ENCODE peak calls at places on chromosomes 6 and 20, in five cellular contexts. C is K562, R is adrenal gland, D is heart left ventricle, A is stomach. B is an unnamed sample.

GRCh38 chr20:54200487-54201267 is 7.2 kb upstream of the PFDN4 start:
- DNase-seq in C (no peak), R (no peak), D (no peak), A (no peak), B (no peak)

GRCh38 chr6:39430968-39431523 is 108.5 kb upstream of the KCNK16 start:
- DNase-seq in C (no peak), R (no peak), D (peak), A (peak), B (peak)

GRCh38 chr6:89044988-89045387 is 35.6 kb upstream of the PNRC1 start:
- DNase-seq in C (no peak), R (peak), D (peak), A (peak), B (no peak)

GRCh38 chr20:36093025-36093803 is 61.3 kb upstream of the EPB41L1 start:
- DNase-seq in C (peak), R (peak), D (peak), A (peak), B (peak)

GRCh38 chr20:4944518-4944917 is 56.8 kb downstream of the SLC23A2 start:
- DNase-seq in C (no peak), R (peak), D (no peak), A (no peak), B (no peak)

GRCh38 chr6:138485005-138485545 is 14.2 kb downstream of the NHSL1 start:
- DNase-seq in C (no peak), R (no peak), D (no peak), A (no peak), B (no peak)

GRCh38 chr20:24814556-24815195 is 134.4 kb upstream of the CST7 start:
- DNase-seq in C (no peak), R (no peak), D (no peak), A (no peak), B (no peak)

GRCh38 chr20:23868321-23868720 is 11.2 kb downstream of the CST5 start:
- DNase-seq in C (no peak), R (no peak), D (no peak), A (no peak), B (no peak)

GRCh38 chr6:130708338-130708737 is 118.9 kb upstream of the SMLR1 start:
- DNase-seq in C (no peak), R (no peak), D (no peak), A (no peak), B (no peak)

GRCh38 chr6:117264487-117265424 is 602 bp upstream of the VGLL2 start:
- DNase-seq in C (no peak), R (no peak), D (no peak), A (no peak), B (no peak)

GRCh38 chr6:139271056-139271455 is 20.7 kb downstream of the TXLNB start:
- DNase-seq in C (no peak), R (no peak), D (no peak), A (no peak), B (peak)

GRCh38 chr20:4091332-4092135 is 76.2 kb upstream of the RNF24 start:
- DNase-seq in C (peak), R (peak), D (peak), A (peak), B (peak)

GRCh38 chr6:20771427-20771826 is 237.2 kb downstream of the CDKAL1 start:
- DNase-seq in C (no peak), R (no peak), D (no peak), A (no peak), B (no peak)

DNA sequence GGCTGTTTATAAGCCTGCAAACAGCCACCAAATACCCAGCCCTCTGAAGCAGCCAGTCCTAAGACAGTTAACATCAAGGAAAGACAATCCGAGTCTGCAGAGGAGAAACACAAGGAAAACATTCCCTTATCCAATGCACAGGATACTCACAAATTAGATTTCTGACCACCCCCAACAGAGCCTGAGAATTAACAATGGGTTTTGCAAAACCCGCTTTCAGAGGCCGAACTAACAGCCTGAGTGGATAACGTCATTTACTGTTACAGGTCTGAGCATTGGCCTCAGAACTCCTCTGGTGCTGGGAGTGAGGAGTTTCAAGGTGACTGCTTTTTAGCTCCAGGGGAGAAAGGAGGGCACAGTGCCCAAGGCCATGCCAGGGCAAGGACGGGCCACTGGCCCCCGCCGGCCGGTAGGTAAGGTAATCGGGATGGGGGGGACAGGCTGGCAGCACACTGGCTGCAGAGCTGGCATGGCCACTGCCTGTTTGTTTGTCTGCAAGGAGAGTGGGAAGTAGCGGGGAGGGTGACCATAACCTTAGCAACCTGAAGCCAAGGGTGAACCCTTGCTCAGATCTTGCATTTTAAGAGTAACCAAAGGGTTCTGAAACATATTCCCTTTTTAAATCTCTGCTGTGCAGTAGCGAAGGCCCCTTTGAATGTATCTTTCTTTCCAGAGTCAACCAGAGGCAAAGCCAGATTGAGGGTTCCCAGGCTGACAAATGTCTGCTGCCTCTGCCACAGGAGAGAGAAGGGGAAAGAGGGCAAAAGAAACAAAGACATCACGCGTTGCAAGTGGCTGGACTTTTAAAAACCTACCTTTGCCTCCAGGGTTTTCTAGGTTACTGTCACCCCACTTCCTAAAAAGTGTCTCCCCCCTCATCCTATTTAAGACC is 3.9 kb downstream of the ZMYND8 start:
- DNase-seq in C (no peak), R (peak), D (no peak), A (peak), B (no peak)
- TF ChIP-seq POLR2A in C (peak), R (no peak), D (peak), A (no peak), B (peak)

GRCh38 chr6:34239893-34240292 is 3.2 kb downstream of the HMGA1 start:
- DNase-seq in C (no peak), R (peak), D (no peak), A (no peak), B (no peak)
- H3K4me3 ChIP-seq in C (peak), R (no peak), D (no peak), A (no peak), B (no peak)

GRCh38 chr6:105111871-105112270 is 67.9 kb downstream of the POPDC3 start:
- DNase-seq in C (no peak), R (no peak), D (no peak), A (no peak), B (no peak)
- TF ChIP-seq POLR2A in C (no peak), R (no peak), D (no peak), A (no peak), B (no peak)

GRCh38 chr20:61246269-61246668 is 5.8 kb upstream of the CDH4 start:
- DNase-seq in C (no peak), R (no peak), D (no peak), A (no peak), B (no peak)

GRCh38 chr20:61253264-61253639 is 1.2 kb downstream of the CDH4 start:
- DNase-seq in C (no peak), R (no peak), D (no peak), A (no peak), B (no peak)

GRCh38 chr20:61251529-61252393 is at the start of gene CDH4:
- DNase-seq in C (no peak), R (no peak), D (no peak), A (no peak), B (peak)

GRCh38 chr20:61252601-61253263 is 671 bp downstream of the CDH4 start:
- DNase-seq in C (no peak), R (no peak), D (no peak), A (no peak), B (no peak)

GRCh38 chr20:61249626-61250025 is 2.4 kb upstream of the CDH4 start:
- DNase-seq in C (no peak), R (no peak), D (no peak), A (no peak), B (peak)
- H3K4me3 ChIP-seq in C (no peak), R (no peak), D (no peak), A (no peak), B (no peak)

GRCh38 chr6:3363296-3364025 is 93.4 kb downstream of the SLC22A23 start:
- DNase-seq in C (peak), R (no peak), D (no peak), A (peak), B (no peak)
- TF ChIP-seq POLR2A in C (no peak), R (no peak), D (no peak), A (no peak), B (no peak)

GRCh38 chr20:30811896-30812671 is 445.4 kb upstream of the DEFB115 start:
- DNase-seq in C (peak), R (peak), D (no peak), A (no peak), B (peak)
- H3K4me3 ChIP-seq in C (peak), R (no peak), D (no peak), A (no peak), B (no peak)

DNA sequence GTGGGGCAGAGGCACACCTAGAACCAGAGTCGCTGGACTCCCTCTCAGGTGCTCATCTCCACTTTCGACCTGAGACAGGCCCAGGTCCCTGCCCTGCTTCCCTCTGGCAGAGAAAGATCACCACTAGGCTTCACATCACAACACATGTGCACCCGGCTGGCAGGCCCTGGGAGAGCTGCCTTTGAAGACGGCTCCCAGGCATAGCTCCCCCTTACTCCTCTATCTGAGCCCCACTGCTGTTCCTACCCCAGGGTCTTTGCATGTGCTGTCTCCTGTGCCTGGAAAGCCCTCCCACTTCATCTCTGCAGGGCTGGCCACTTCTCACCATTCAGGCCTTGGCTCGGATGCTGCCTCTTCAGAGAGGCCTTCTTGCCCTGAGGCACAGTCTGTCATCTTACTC is 89.2 kb downstream of the NOL4L start:
- DNase-seq in C (no peak), R (no peak), D (no peak), A (no peak), B (no peak)
- TF ChIP-seq POLR2A in C (no peak), R (no peak), D (no peak), A (no peak), B (no peak)

B was measured in Peyer's patch.